ENCODE peak calls at places on chromosomes 4 and X, in seven cellular contexts. One of them, this sample, is unnamed.

GRCh38 chr4:80206541-80207171 is 9.4 kb downstream of the PRDM8 start:
- DNase-seq in HT1080: no peak
- DNase-seq in NCI-H187 treated with DMSO at 0.1 percent for 48 hours: no peak
- DNase-seq in 8988T: no peak
- DNase-seq in HEK293T: no peak
- DNase-seq in activated gamma-delta T cell treated with Interleukin-2 at 50 U/mL for 16 hours: no peak
- DNase-seq in body of pancreas: no peak
- DNase-seq in this sample: no peak

GRCh38 chr4:8698341-8699062 is 105.9 kb downstream of the CPZ start:
- DNase-seq in HT1080: no peak
- DNase-seq in HEK293T: no peak
- DNase-seq in 8988T: no peak
- DNase-seq in activated gamma-delta T cell treated with Interleukin-2 at 50 U/mL for 16 hours: no peak
- DNase-seq in NCI-H187 treated with DMSO at 0.1 percent for 48 hours: no peak
- DNase-seq in body of pancreas: no peak
- DNase-seq in this sample: no peak

GRCh38 chr4:87219648-87220093 is 747 bp downstream of the KLHL8 start:
- DNase-seq in 8988T: no peak
- DNase-seq in activated gamma-delta T cell treated with Interleukin-2 at 50 U/mL for 16 hours: peak
- DNase-seq in HEK293T: peak
- DNase-seq in HT1080: peak
- DNase-seq in body of pancreas: peak
- DNase-seq in NCI-H187 treated with DMSO at 0.1 percent for 48 hours: no peak
- DNase-seq in this sample: no peak

GRCh38 chr4:25658357-25658771 is 2.7 kb downstream of the SLC34A2 start:
- DNase-seq in NCI-H187 treated with DMSO at 0.1 percent for 48 hours: no peak
- DNase-seq in 8988T: no peak
- DNase-seq in HT1080: no peak
- DNase-seq in activated gamma-delta T cell treated with Interleukin-2 at 50 U/mL for 16 hours: no peak
- DNase-seq in body of pancreas: no peak
- DNase-seq in HEK293T: no peak
- DNase-seq in this sample: no peak

GRCh38 chr4:54741161-54741560 is 83.4 kb downstream of the KIT start:
- DNase-seq in 8988T: no peak
- DNase-seq in HEK293T: no peak
- DNase-seq in activated gamma-delta T cell treated with Interleukin-2 at 50 U/mL for 16 hours: no peak
- DNase-seq in body of pancreas: no peak
- DNase-seq in NCI-H187 treated with DMSO at 0.1 percent for 48 hours: no peak
- DNase-seq in HT1080: no peak
- DNase-seq in this sample: no peak

GRCh38 chrX:130772313-130773140 is 130.5 kb downstream of the ENOX2 start:
- DNase-seq in 8988T: no peak
- DNase-seq in HEK293T: peak
- DNase-seq in HT1080: peak
- DNase-seq in NCI-H187 treated with DMSO at 0.1 percent for 48 hours: peak
- DNase-seq in activated gamma-delta T cell treated with Interleukin-2 at 50 U/mL for 16 hours: no peak
- DNase-seq in body of pancreas: no peak
- DNase-seq in this sample: no peak

GRCh38 chrX:44183329-44183728 is 160.1 kb downstream of the EFHC2 start:
- DNase-seq in 8988T: no peak
- DNase-seq in activated gamma-delta T cell treated with Interleukin-2 at 50 U/mL for 16 hours: no peak
- DNase-seq in body of pancreas: no peak
- DNase-seq in HT1080: no peak
- DNase-seq in HEK293T: no peak
- DNase-seq in NCI-H187 treated with DMSO at 0.1 percent for 48 hours: no peak
- DNase-seq in this sample: no peak

GRCh38 chr4:159103406-159104131 is 690 bp downstream of the RAPGEF2 start:
- DNase-seq in HEK293T: peak
- DNase-seq in activated gamma-delta T cell treated with Interleukin-2 at 50 U/mL for 16 hours: peak
- DNase-seq in 8988T: peak
- DNase-seq in body of pancreas: peak
- DNase-seq in NCI-H187 treated with DMSO at 0.1 percent for 48 hours: no peak
- DNase-seq in HT1080: peak
- DNase-seq in this sample: no peak

GRCh38 chr4:5753766-5754528 is 42.9 kb downstream of the EVC start:
- DNase-seq in 8988T: peak
- DNase-seq in NCI-H187 treated with DMSO at 0.1 percent for 48 hours: no peak
- DNase-seq in activated gamma-delta T cell treated with Interleukin-2 at 50 U/mL for 16 hours: no peak
- DNase-seq in HT1080: peak
- DNase-seq in HEK293T: no peak
- DNase-seq in body of pancreas: no peak
- DNase-seq in this sample: no peak

GRCh38 chr4:11700751-11701226 is 272.1 kb upstream of the HS3ST1 start:
- DNase-seq in activated gamma-delta T cell treated with Interleukin-2 at 50 U/mL for 16 hours: no peak
- DNase-seq in NCI-H187 treated with DMSO at 0.1 percent for 48 hours: no peak
- DNase-seq in body of pancreas: no peak
- DNase-seq in HEK293T: no peak
- DNase-seq in HT1080: peak
- DNase-seq in 8988T: no peak
- DNase-seq in this sample: no peak

GRCh38 chrX:86002076-86002896 is 45.1 kb downstream of the CHM start:
- DNase-seq in 8988T: no peak
- DNase-seq in NCI-H187 treated with DMSO at 0.1 percent for 48 hours: no peak
- DNase-seq in HT1080: peak
- DNase-seq in body of pancreas: peak
- DNase-seq in HEK293T: no peak
- DNase-seq in activated gamma-delta T cell treated with Interleukin-2 at 50 U/mL for 16 hours: no peak
- DNase-seq in this sample: no peak

GRCh38 chr4:96354036-96354712 is 514.3 kb downstream of the PDHA2 start:
- DNase-seq in HT1080: no peak
- DNase-seq in NCI-H187 treated with DMSO at 0.1 percent for 48 hours: no peak
- DNase-seq in HEK293T: no peak
- DNase-seq in activated gamma-delta T cell treated with Interleukin-2 at 50 U/mL for 16 hours: no peak
- DNase-seq in 8988T: no peak
- DNase-seq in body of pancreas: peak
- DNase-seq in this sample: no peak

GRCh38 chrX:53379747-53380146 is 42.7 kb downstream of the SMC1A start:
- DNase-seq in activated gamma-delta T cell treated with Interleukin-2 at 50 U/mL for 16 hours: no peak
- DNase-seq in body of pancreas: no peak
- DNase-seq in NCI-H187 treated with DMSO at 0.1 percent for 48 hours: no peak
- DNase-seq in 8988T: no peak
- DNase-seq in HEK293T: no peak
- DNase-seq in HT1080: no peak
- DNase-seq in this sample: no peak

GRCh38 chrX:29870608-29871007 is 344.8 kb upstream of the MAGEB2 start:
- DNase-seq in activated gamma-delta T cell treated with Interleukin-2 at 50 U/mL for 16 hours: no peak
- DNase-seq in NCI-H187 treated with DMSO at 0.1 percent for 48 hours: no peak
- DNase-seq in HT1080: no peak
- DNase-seq in HEK293T: no peak
- DNase-seq in body of pancreas: no peak
- DNase-seq in 8988T: no peak
- DNase-seq in this sample: no peak

GRCh38 chrX:3263681-3264126 is 82.7 kb downstream of the MXRA5 start:
- DNase-seq in NCI-H187 treated with DMSO at 0.1 percent for 48 hours: no peak
- DNase-seq in body of pancreas: no peak
- DNase-seq in 8988T: no peak
- DNase-seq in activated gamma-delta T cell treated with Interleukin-2 at 50 U/mL for 16 hours: no peak
- DNase-seq in HT1080: no peak
- DNase-seq in HEK293T: no peak
- DNase-seq in this sample: no peak

GRCh38 chr4:11908205-11908604 is 479.5 kb upstream of the HS3ST1 start:
- DNase-seq in HT1080: no peak
- DNase-seq in HEK293T: no peak
- DNase-seq in NCI-H187 treated with DMSO at 0.1 percent for 48 hours: no peak
- DNase-seq in activated gamma-delta T cell treated with Interleukin-2 at 50 U/mL for 16 hours: no peak
- DNase-seq in body of pancreas: no peak
- DNase-seq in 8988T: no peak
- DNase-seq in this sample: no peak

GRCh38 chr4:4776335-4776734 is 83.1 kb upstream of the MSX1 start:
- DNase-seq in 8988T: no peak
- DNase-seq in HEK293T: no peak
- DNase-seq in body of pancreas: no peak
- DNase-seq in activated gamma-delta T cell treated with Interleukin-2 at 50 U/mL for 16 hours: no peak
- DNase-seq in NCI-H187 treated with DMSO at 0.1 percent for 48 hours: no peak
- DNase-seq in HT1080: no peak
- DNase-seq in this sample: no peak

GRCh38 chr4:74944354-74944793 is 11.5 kb downstream of the PARM1 start:
- DNase-seq in activated gamma-delta T cell treated with Interleukin-2 at 50 U/mL for 16 hours: no peak
- DNase-seq in NCI-H187 treated with DMSO at 0.1 percent for 48 hours: no peak
- DNase-seq in body of pancreas: peak
- DNase-seq in HT1080: no peak
- DNase-seq in HEK293T: no peak
- DNase-seq in 8988T: no peak
- DNase-seq in this sample: no peak

GRCh38 chrX:146435472-146435871 is 374.1 kb upstream of the CXorf51B start:
- DNase-seq in body of pancreas: no peak
- DNase-seq in HT1080: no peak
- DNase-seq in HEK293T: no peak
- DNase-seq in activated gamma-delta T cell treated with Interleukin-2 at 50 U/mL for 16 hours: no peak
- DNase-seq in 8988T: no peak
- DNase-seq in NCI-H187 treated with DMSO at 0.1 percent for 48 hours: no peak
- DNase-seq in this sample: no peak

GRCh38 chrX:1727531-1728027 is 112.7 kb downstream of the ASMT start:
- DNase-seq in activated gamma-delta T cell treated with Interleukin-2 at 50 U/mL for 16 hours: no peak
- DNase-seq in HT1080: peak
- DNase-seq in 8988T: peak
- DNase-seq in NCI-H187 treated with DMSO at 0.1 percent for 48 hours: no peak
- DNase-seq in HEK293T: no peak
- DNase-seq in body of pancreas: no peak
- DNase-seq in this sample: no peak

GRCh38 chrX:71846429-71846828 is 64.2 kb upstream of the NHSL2 start:
- DNase-seq in activated gamma-delta T cell treated with Interleukin-2 at 50 U/mL for 16 hours: no peak
- DNase-seq in NCI-H187 treated with DMSO at 0.1 percent for 48 hours: no peak
- DNase-seq in 8988T: no peak
- DNase-seq in HEK293T: no peak
- DNase-seq in HT1080: peak
- DNase-seq in body of pancreas: no peak
- DNase-seq in this sample: no peak

GRCh38 chrX:41559662-41560061 is 112.5 kb downstream of the NYX start:
- DNase-seq in body of pancreas: no peak
- DNase-seq in HT1080: no peak
- DNase-seq in NCI-H187 treated with DMSO at 0.1 percent for 48 hours: no peak
- DNase-seq in activated gamma-delta T cell treated with Interleukin-2 at 50 U/mL for 16 hours: no peak
- DNase-seq in HEK293T: no peak
- DNase-seq in 8988T: no peak
- DNase-seq in this sample: no peak

GRCh38 chrX:133574716-133575115 is 159.4 kb upstream of the GPC4 start:
- DNase-seq in activated gamma-delta T cell treated with Interleukin-2 at 50 U/mL for 16 hours: no peak
- DNase-seq in HT1080: no peak
- DNase-seq in body of pancreas: no peak
- DNase-seq in HEK293T: no peak
- DNase-seq in NCI-H187 treated with DMSO at 0.1 percent for 48 hours: no peak
- DNase-seq in 8988T: no peak
- DNase-seq in this sample: no peak

GRCh38 chr4:39004818-39005217 is 27.4 kb downstream of the TMEM156 start:
- DNase-seq in activated gamma-delta T cell treated with Interleukin-2 at 50 U/mL for 16 hours: no peak
- DNase-seq in 8988T: no peak
- DNase-seq in NCI-H187 treated with DMSO at 0.1 percent for 48 hours: no peak
- DNase-seq in HT1080: no peak
- DNase-seq in HEK293T: no peak
- DNase-seq in body of pancreas: no peak
- DNase-seq in this sample: no peak

GRCh38 chrX:45850775-45851433 is 650.2 kb upstream of the DIPK2B start:
- DNase-seq in body of pancreas: peak
- DNase-seq in 8988T: no peak
- DNase-seq in activated gamma-delta T cell treated with Interleukin-2 at 50 U/mL for 16 hours: peak
- DNase-seq in HT1080: peak
- DNase-seq in NCI-H187 treated with DMSO at 0.1 percent for 48 hours: no peak
- DNase-seq in HEK293T: peak
- DNase-seq in this sample: no peak

GRCh38 chr4:72997409-72997808 is 72.1 kb downstream of the COX18 start:
- DNase-seq in 8988T: no peak
- DNase-seq in NCI-H187 treated with DMSO at 0.1 percent for 48 hours: no peak
- DNase-seq in body of pancreas: no peak
- DNase-seq in HT1080: peak
- DNase-seq in HEK293T: no peak
- DNase-seq in activated gamma-delta T cell treated with Interleukin-2 at 50 U/mL for 16 hours: no peak
- DNase-seq in this sample: no peak

GRCh38 chrX:10217218-10217617 is 60.4 kb downstream of the CLCN4 start:
- DNase-seq in HT1080: no peak
- DNase-seq in NCI-H187 treated with DMSO at 0.1 percent for 48 hours: no peak
- DNase-seq in 8988T: no peak
- DNase-seq in HEK293T: no peak
- DNase-seq in body of pancreas: no peak
- DNase-seq in activated gamma-delta T cell treated with Interleukin-2 at 50 U/mL for 16 hours: no peak
- DNase-seq in this sample: no peak

GRCh38 chrX:131816551-131817136 is 206.5 kb upstream of the STK26 start:
- DNase-seq in HEK293T: peak
- DNase-seq in NCI-H187 treated with DMSO at 0.1 percent for 48 hours: peak
- DNase-seq in activated gamma-delta T cell treated with Interleukin-2 at 50 U/mL for 16 hours: peak
- DNase-seq in 8988T: no peak
- DNase-seq in body of pancreas: peak
- DNase-seq in HT1080: no peak
- DNase-seq in this sample: no peak